ENCODE peak calls at places on chromosomes 5 and 9, in eight cellular contexts. One of them, this sample, is unnamed. For H3K36me3, the result is how much of the 10 kb centered on the place peaks cover.

GRCh38 chr5:170312666-170313065 is 15.1 kb upstream of the LCP2 start:
- DNase-seq in H1: no peak
- DNase-seq in sigmoid colon: no peak
- DNase-seq in ovary: no peak
- DNase-seq in GM12878: no peak
- DNase-seq in SK-N-SH: no peak
- DNase-seq in suprapubic skin: no peak
- DNase-seq in HepG2: no peak
- DNase-seq in this sample: no peak

GRCh38 chr9:125534934-125535701 is 171.9 kb downstream of the MAPKAP1 start:
- DNase-seq in H1: no peak
- DNase-seq in sigmoid colon: no peak
- DNase-seq in ovary: no peak
- DNase-seq in GM12878: no peak
- DNase-seq in SK-N-SH: no peak
- DNase-seq in suprapubic skin: no peak
- DNase-seq in HepG2: no peak
- DNase-seq in this sample: no peak

GRCh38 chr5:172334196-172334595 is 50.6 kb upstream of the UBTD2 start:
- DNase-seq in H1: peak
- DNase-seq in sigmoid colon: no peak
- DNase-seq in ovary: no peak
- DNase-seq in GM12878: no peak
- DNase-seq in SK-N-SH: no peak
- DNase-seq in suprapubic skin: no peak
- DNase-seq in HepG2: no peak
- DNase-seq in this sample: no peak

GRCh38 chr9:14935917-14936316 is 25.7 kb upstream of the FREM1 start:
- DNase-seq in H1: no peak
- DNase-seq in sigmoid colon: no peak
- DNase-seq in ovary: no peak
- DNase-seq in GM12878: no peak
- DNase-seq in SK-N-SH: peak
- DNase-seq in suprapubic skin: no peak
- DNase-seq in HepG2: no peak
- DNase-seq in this sample: no peak

GRCh38 chr5:68898961-68899471 is 194.8 kb upstream of the SLC30A5 start:
- DNase-seq in H1: peak
- DNase-seq in sigmoid colon: no peak
- DNase-seq in ovary: no peak
- DNase-seq in GM12878: no peak
- DNase-seq in SK-N-SH: no peak
- DNase-seq in suprapubic skin: no peak
- DNase-seq in HepG2: no peak
- DNase-seq in this sample: no peak

GRCh38 chr5:139133237-139133636 is 64.9 kb downstream of the SIL1 start:
- DNase-seq in H1: no peak
- DNase-seq in sigmoid colon: no peak
- DNase-seq in ovary: no peak
- DNase-seq in GM12878: no peak
- DNase-seq in SK-N-SH: no peak
- DNase-seq in suprapubic skin: no peak
- DNase-seq in HepG2: no peak
- DNase-seq in this sample: no peak

GRCh38 chr5:172648008-172648359 is 6.9 kb downstream of the NEURL1B start:
- DNase-seq in H1: no peak
- DNase-seq in sigmoid colon: no peak
- DNase-seq in ovary: no peak
- DNase-seq in GM12878: no peak
- DNase-seq in SK-N-SH: no peak
- DNase-seq in suprapubic skin: no peak
- DNase-seq in HepG2: no peak
- DNase-seq in this sample: no peak

GRCh38 chr9:77725820-77726219 is 77.7 kb upstream of the GNA14 start:
- DNase-seq in H1: no peak
- DNase-seq in sigmoid colon: no peak
- DNase-seq in ovary: no peak
- DNase-seq in GM12878: no peak
- DNase-seq in SK-N-SH: no peak
- DNase-seq in suprapubic skin: no peak
- DNase-seq in HepG2: no peak
- DNase-seq in this sample: no peak

GRCh38 chr5:38466444-38467189 is 89.8 kb downstream of the LIFR start:
- DNase-seq in H1: no peak
- DNase-seq in sigmoid colon: peak
- DNase-seq in ovary: peak
- DNase-seq in GM12878: no peak
- DNase-seq in SK-N-SH: no peak
- DNase-seq in suprapubic skin: peak
- DNase-seq in HepG2: no peak
- DNase-seq in this sample: peak

GRCh38 chr5:160311491-160312138 is 749 bp downstream of the CCNJL start:
- DNase-seq in H1: no peak
- DNase-seq in sigmoid colon: no peak
- DNase-seq in ovary: peak
- DNase-seq in GM12878: no peak
- DNase-seq in SK-N-SH: no peak
- DNase-seq in suprapubic skin: no peak
- DNase-seq in HepG2: no peak
- DNase-seq in this sample: no peak

GRCh38 chr5:135720191-135720590 is 114.3 kb upstream of the SLC25A48 start:
- DNase-seq in H1: no peak
- DNase-seq in sigmoid colon: no peak
- DNase-seq in ovary: no peak
- DNase-seq in GM12878: no peak
- DNase-seq in SK-N-SH: no peak
- DNase-seq in suprapubic skin: peak
- DNase-seq in HepG2: no peak
- DNase-seq in this sample: no peak

GRCh38 chr9:130182090-130182909 is 10.1 kb downstream of the NCS1 start:
- DNase-seq in H1: no peak
- DNase-seq in sigmoid colon: no peak
- DNase-seq in ovary: no peak
- DNase-seq in GM12878: no peak
- DNase-seq in SK-N-SH: no peak
- DNase-seq in suprapubic skin: no peak
- DNase-seq in HepG2: no peak
- DNase-seq in this sample: no peak

GRCh38 chr5:172048539-172049101 is 42.2 kb upstream of the FBXW11 start:
- DNase-seq in H1: no peak
- DNase-seq in sigmoid colon: no peak
- DNase-seq in ovary: no peak
- DNase-seq in GM12878: no peak
- DNase-seq in SK-N-SH: no peak
- DNase-seq in suprapubic skin: no peak
- DNase-seq in HepG2: no peak
- DNase-seq in this sample: no peak

GRCh38 chr5:135465391-135466122 is 13.4 kb upstream of the TIFAB start:
- DNase-seq in H1: no peak
- DNase-seq in sigmoid colon: peak
- DNase-seq in ovary: no peak
- DNase-seq in GM12878: no peak
- DNase-seq in SK-N-SH: no peak
- DNase-seq in suprapubic skin: peak
- DNase-seq in HepG2: no peak
- DNase-seq in this sample: no peak

GRCh38 chr5:124633209-124633608 is 113.2 kb downstream of the ZNF608 start:
- DNase-seq in H1: no peak
- DNase-seq in sigmoid colon: no peak
- DNase-seq in ovary: no peak
- DNase-seq in GM12878: no peak
- DNase-seq in SK-N-SH: no peak
- DNase-seq in suprapubic skin: no peak
- DNase-seq in HepG2: no peak
- DNase-seq in this sample: no peak

GRCh38 chr5:23977996-23978395 is 470.6 kb downstream of the PRDM9 start:
- DNase-seq in H1: peak
- DNase-seq in sigmoid colon: no peak
- DNase-seq in ovary: no peak
- DNase-seq in GM12878: no peak
- DNase-seq in SK-N-SH: peak
- DNase-seq in suprapubic skin: no peak
- DNase-seq in HepG2: peak
- DNase-seq in this sample: no peak

GRCh38 chr5:152262667-152263066 is 142.4 kb downstream of the NMUR2 start:
- DNase-seq in H1: peak
- DNase-seq in sigmoid colon: no peak
- DNase-seq in ovary: no peak
- DNase-seq in GM12878: no peak
- DNase-seq in SK-N-SH: no peak
- DNase-seq in suprapubic skin: no peak
- DNase-seq in HepG2: no peak
- DNase-seq in this sample: no peak

GRCh38 chr9:138046641-138047301 is 169.2 kb downstream of the CACNA1B start:
- DNase-seq in H1: no peak
- DNase-seq in sigmoid colon: peak
- DNase-seq in ovary: no peak
- DNase-seq in GM12878: no peak
- DNase-seq in SK-N-SH: peak
- DNase-seq in suprapubic skin: peak
- DNase-seq in HepG2: no peak
- DNase-seq in this sample: no peak

GRCh38 chr5:172920447-172920849 is 38.8 kb upstream of the RPL26L1 start:
- DNase-seq in H1: no peak
- DNase-seq in sigmoid colon: peak
- DNase-seq in ovary: no peak
- DNase-seq in GM12878: no peak
- DNase-seq in SK-N-SH: no peak
- DNase-seq in suprapubic skin: no peak
- DNase-seq in HepG2: no peak
- DNase-seq in this sample: no peak

DNA sequence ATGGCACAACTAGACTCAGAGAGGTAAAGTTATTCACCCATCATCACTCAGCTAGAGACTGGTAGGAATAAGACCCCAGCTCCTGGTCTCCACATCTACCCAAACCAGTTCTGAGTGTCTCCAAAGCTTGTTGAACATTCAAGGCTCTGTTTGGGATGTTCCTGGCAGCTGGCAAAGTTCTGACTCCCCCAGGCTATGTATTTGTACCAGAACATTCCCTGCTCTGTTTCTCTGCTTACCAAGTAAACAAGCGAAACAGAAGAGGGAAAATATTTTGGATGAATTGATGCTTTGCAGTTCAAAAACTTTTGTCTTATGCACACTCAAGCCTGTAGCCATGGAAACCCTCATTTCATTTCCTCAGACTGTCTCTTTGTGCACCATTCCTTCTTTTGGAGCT is 145.9 kb downstream of the ACTL7B start:
- DNase-seq in H1: no peak
- DNase-seq in sigmoid colon: no peak
- DNase-seq in ovary: no peak
- DNase-seq in GM12878: no peak
- DNase-seq in SK-N-SH: no peak
- DNase-seq in suprapubic skin: no peak
- DNase-seq in HepG2: no peak
- DNase-seq in this sample: no peak
- TF ChIP-seq EP300 in H1: no peak
- TF ChIP-seq EP300 in sigmoid colon: peak
- TF ChIP-seq EP300 in ovary: no peak
- TF ChIP-seq EP300 in GM12878: no peak
- TF ChIP-seq EP300 in SK-N-SH: no peak
- TF ChIP-seq EP300 in suprapubic skin: no peak
- TF ChIP-seq EP300 in HepG2: no peak
- TF ChIP-seq EP300 in this sample: no peak

GRCh38 chr9:93655621-93656425 is 79.4 kb downstream of the PHF2 start:
- DNase-seq in H1: no peak
- DNase-seq in sigmoid colon: peak
- DNase-seq in ovary: no peak
- DNase-seq in GM12878: no peak
- DNase-seq in SK-N-SH: no peak
- DNase-seq in suprapubic skin: peak
- DNase-seq in HepG2: no peak
- DNase-seq in this sample: no peak
- H3K36me3 ChIP-seq in H1: under half
- H3K36me3 ChIP-seq in sigmoid colon: under half
- H3K36me3 ChIP-seq in ovary: under half
- H3K36me3 ChIP-seq in GM12878: under half
- H3K36me3 ChIP-seq in SK-N-SH: under half
- H3K36me3 ChIP-seq in suprapubic skin: half or more
- H3K36me3 ChIP-seq in HepG2: under half
- H3K36me3 ChIP-seq in this sample: half or more

DNA sequence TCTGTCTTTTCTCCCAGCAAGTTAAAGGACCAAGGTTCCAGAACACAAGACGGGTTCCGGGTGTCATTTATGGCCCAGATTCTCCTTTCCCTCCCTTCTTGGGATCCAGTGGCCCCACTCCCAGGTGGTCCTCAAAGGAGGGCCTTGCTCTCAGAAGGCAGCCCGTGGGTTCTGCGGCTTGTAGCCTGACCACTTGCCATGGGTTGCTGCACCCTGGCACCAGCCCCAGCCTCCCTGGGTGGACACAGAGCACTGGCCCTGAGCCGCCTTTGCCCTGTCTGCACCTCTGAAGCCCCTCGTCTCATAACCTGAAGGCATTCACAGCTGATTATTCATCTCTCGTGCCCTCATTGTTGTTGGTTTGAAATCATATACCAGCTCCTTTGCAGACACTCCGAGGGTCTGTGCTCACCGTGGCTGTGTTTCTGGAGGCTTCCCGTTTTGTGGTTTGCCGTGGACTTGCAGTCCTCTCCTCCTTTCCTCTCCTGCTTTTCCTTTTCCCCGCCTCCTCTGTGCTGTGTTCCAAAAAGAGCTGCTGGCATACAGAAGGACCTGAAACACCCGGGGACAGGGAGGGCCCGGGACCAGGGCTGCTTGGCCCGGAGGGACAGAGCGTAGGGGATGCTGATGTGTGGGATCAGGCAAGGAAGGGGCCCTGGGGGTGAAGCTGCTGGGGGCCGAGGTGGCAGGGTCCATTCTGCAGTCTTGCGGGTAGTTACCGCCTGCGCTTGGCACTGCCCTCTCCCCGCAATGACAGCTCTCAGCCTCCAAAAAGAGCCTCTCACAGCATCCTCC is 49.5 kb upstream of the FCN2 start:
- DNase-seq in H1: no peak
- DNase-seq in sigmoid colon: no peak
- DNase-seq in ovary: no peak
- DNase-seq in GM12878: no peak
- DNase-seq in SK-N-SH: no peak
- DNase-seq in suprapubic skin: no peak
- DNase-seq in HepG2: no peak
- DNase-seq in this sample: no peak
- H3K27ac ChIP-seq in H1: no peak
- H3K27ac ChIP-seq in sigmoid colon: no peak
- H3K27ac ChIP-seq in ovary: no peak
- H3K27ac ChIP-seq in GM12878: no peak
- H3K27ac ChIP-seq in SK-N-SH: no peak
- H3K27ac ChIP-seq in suprapubic skin: no peak
- H3K27ac ChIP-seq in HepG2: no peak
- H3K27ac ChIP-seq in this sample: no peak

DNA sequence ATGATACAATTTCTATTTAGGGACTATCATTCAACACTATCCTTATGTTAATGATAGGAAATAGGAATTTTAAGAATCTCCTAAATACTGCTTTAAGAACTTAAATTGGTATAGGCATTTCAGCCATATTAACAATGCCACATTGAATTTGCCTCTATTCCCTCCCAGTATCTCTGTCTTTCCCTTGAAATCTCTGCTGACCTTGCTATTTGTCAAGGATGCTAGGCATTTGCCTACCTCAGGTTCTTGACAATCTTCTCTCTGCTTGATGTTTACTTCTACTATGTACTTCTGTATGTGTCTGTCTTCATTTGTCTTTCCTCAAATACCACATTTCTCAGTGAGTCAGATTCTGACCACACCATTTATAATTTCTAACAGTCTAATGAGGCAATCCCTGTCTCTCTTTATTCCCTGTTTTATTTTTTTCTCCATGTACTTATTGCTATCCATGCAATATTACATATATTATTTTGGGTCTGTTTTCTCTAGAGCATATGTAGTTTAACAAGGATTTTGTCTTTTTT is 1461.4 kb upstream of the CDH9 start:
- DNase-seq in H1: no peak
- DNase-seq in sigmoid colon: no peak
- DNase-seq in ovary: no peak
- DNase-seq in GM12878: no peak
- DNase-seq in SK-N-SH: no peak
- DNase-seq in suprapubic skin: no peak
- DNase-seq in HepG2: no peak
- DNase-seq in this sample: no peak
- TF ChIP-seq EP300 in H1: no peak
- TF ChIP-seq EP300 in sigmoid colon: no peak
- TF ChIP-seq EP300 in ovary: no peak
- TF ChIP-seq EP300 in GM12878: no peak
- TF ChIP-seq EP300 in SK-N-SH: no peak
- TF ChIP-seq EP300 in suprapubic skin: no peak
- TF ChIP-seq EP300 in HepG2: no peak
- TF ChIP-seq EP300 in this sample: no peak

This sample was measured in tibial nerve.